ENCODE peak calls at places on chromosome 13, in six cellular contexts. C is activated CD4-positive, CD25-positive, alpha-beta regulatory T cell treated with anti-CD3 and anti-CD28 coated beads, Interleukin-2, amount 50 U/mL, for 16 hours; S is ovary; Q is naive B cell; F is stomach; I is activated T-cell treated with anti-CD3 and anti-CD28 coated beads, Interleukin-2, amount 50 U/mL, for 24 hours. B is an unnamed sample.

GRCh38 chr13:75405976-75406703 is 75.8 kb downstream of the TBC1D4 start:
- DNase-seq in C (no peak), S (no peak), Q (no peak), F (no peak), I (no peak), B (no peak)

GRCh38 chr13:41457589-41458186 is 338 bp downstream of the RGCC start:
- DNase-seq in C (no peak), S (no peak), Q (no peak), F (no peak), I (peak), B (peak)

GRCh38 chr13:73754727-73755292 is 379.4 kb downstream of the KLF12 start:
- DNase-seq in C (peak), S (no peak), Q (peak), F (no peak), I (no peak), B (peak)

GRCh38 chr13:103788061-103788652 is 721.9 kb upstream of the SLC10A2 start:
- DNase-seq in C (no peak), S (no peak), Q (no peak), F (no peak), I (no peak), B (no peak)

GRCh38 chr13:56988543-56988942 is 152.2 kb upstream of the PRR20A start:
- DNase-seq in C (no peak), S (no peak), Q (no peak), F (no peak), I (no peak), B (no peak)

GRCh38 chr13:19634129-19634740 is 776 bp downstream of the MPHOSPH8 start:
- DNase-seq in C (no peak), S (no peak), Q (no peak), F (peak), I (no peak), B (no peak)

GRCh38 chr13:48783181-48783630 is 129.5 kb downstream of the CYSLTR2 start:
- DNase-seq in C (no peak), S (peak), Q (no peak), F (peak), I (no peak), B (no peak)

GRCh38 chr13:24261566-24261965 is 47.8 kb upstream of the C1QTNF9 start:
- DNase-seq in C (no peak), S (no peak), Q (no peak), F (no peak), I (no peak), B (no peak)

GRCh38 chr13:20053016-20053415 is 94.5 kb downstream of the ZMYM2 start:
- DNase-seq in C (no peak), S (no peak), Q (no peak), F (no peak), I (no peak), B (no peak)

GRCh38 chr13:37869756-37870488 is at the start of gene TRPC4:
- DNase-seq in C (no peak), S (peak), Q (no peak), F (peak), I (no peak), B (no peak)

GRCh38 chr13:77190349-77190748 is 136.5 kb downstream of the MYCBP2 start:
- DNase-seq in C (no peak), S (no peak), Q (no peak), F (no peak), I (no peak), B (no peak)

GRCh38 chr13:40895715-40896184 is 106.3 kb downstream of the SLC25A15 start:
- DNase-seq in C (no peak), S (no peak), Q (no peak), F (no peak), I (no peak), B (no peak)